ENCODE peak calls at places on chromosomes 7 and 10, in eight cellular contexts. One of them, this sample, is unnamed.

GRCh38 chr10:112953075-112953501 is 3.0 kb downstream of the TCF7L2 start:
- DNase-seq in iPS-NIHi11: no peak
- DNase-seq in NCI-H1092: no peak
- DNase-seq in NCI-H1694 treated with DMSO at 0.1 percent for 48 hours: no peak
- DNase-seq in ACHN: peak; percentile 52
- DNase-seq in HTR-8/SVneo: no peak
- DNase-seq in NCI-H2081: no peak
- DNase-seq in naive thymus-derived CD8-positive, alpha-beta T cell: no peak
- DNase-seq in this sample: no peak

GRCh38 chr10:79403441-79404230 is 41.8 kb downstream of the ZCCHC24 start:
- DNase-seq in iPS-NIHi11: peak; percentile 46
- DNase-seq in naive thymus-derived CD8-positive, alpha-beta T cell: no peak
- DNase-seq in NCI-H1694 treated with DMSO at 0.1 percent for 48 hours: no peak
- DNase-seq in ACHN: no peak
- DNase-seq in NCI-H2081: no peak
- DNase-seq in NCI-H1092: no peak
- DNase-seq in HTR-8/SVneo: no peak
- DNase-seq in this sample: no peak

GRCh38 chr10:110076559-110077318 is 69.0 kb downstream of the ADD3 start:
- DNase-seq in NCI-H1694 treated with DMSO at 0.1 percent for 48 hours: peak; percentile 13
- DNase-seq in ACHN: no peak
- DNase-seq in HTR-8/SVneo: peak; percentile 30
- DNase-seq in NCI-H2081: no peak
- DNase-seq in naive thymus-derived CD8-positive, alpha-beta T cell: no peak
- DNase-seq in NCI-H1092: no peak
- DNase-seq in iPS-NIHi11: no peak
- DNase-seq in this sample: peak; percentile 5

GRCh38 chr7:68176974-68177373 is 1180.3 kb downstream of the TYW1 start:
- DNase-seq in HTR-8/SVneo: peak; percentile 70
- DNase-seq in iPS-NIHi11: peak; percentile 77
- DNase-seq in ACHN: peak; percentile 60
- DNase-seq in NCI-H1694 treated with DMSO at 0.1 percent for 48 hours: peak; percentile 89
- DNase-seq in naive thymus-derived CD8-positive, alpha-beta T cell: no peak
- DNase-seq in NCI-H2081: peak; percentile 83
- DNase-seq in NCI-H1092: peak; percentile 79
- DNase-seq in this sample: peak; percentile 74

GRCh38 chr10:109018892-109019507 is 904.3 kb downstream of the XPNPEP1 start:
- DNase-seq in NCI-H1092: no peak
- DNase-seq in ACHN: peak; percentile 4
- DNase-seq in NCI-H2081: no peak
- DNase-seq in iPS-NIHi11: no peak
- DNase-seq in NCI-H1694 treated with DMSO at 0.1 percent for 48 hours: peak; percentile 45
- DNase-seq in naive thymus-derived CD8-positive, alpha-beta T cell: no peak
- DNase-seq in HTR-8/SVneo: peak; percentile 3
- DNase-seq in this sample: no peak

GRCh38 chr10:124130198-124130597 is 36.8 kb upstream of the CHST15 start:
- DNase-seq in ACHN: no peak
- DNase-seq in HTR-8/SVneo: no peak
- DNase-seq in NCI-H1092: no peak
- DNase-seq in naive thymus-derived CD8-positive, alpha-beta T cell: no peak
- DNase-seq in NCI-H2081: no peak
- DNase-seq in iPS-NIHi11: no peak
- DNase-seq in NCI-H1694 treated with DMSO at 0.1 percent for 48 hours: no peak
- DNase-seq in this sample: no peak

GRCh38 chr10:35353805-35354204 is 17.5 kb downstream of the CCNY start:
- DNase-seq in ACHN: no peak
- DNase-seq in NCI-H2081: no peak
- DNase-seq in NCI-H1694 treated with DMSO at 0.1 percent for 48 hours: no peak
- DNase-seq in iPS-NIHi11: no peak
- DNase-seq in naive thymus-derived CD8-positive, alpha-beta T cell: no peak
- DNase-seq in HTR-8/SVneo: no peak
- DNase-seq in NCI-H1092: no peak
- DNase-seq in this sample: no peak

GRCh38 chr10:124511205-124512039 is 49.8 kb downstream of the LHPP start:
- DNase-seq in ACHN: no peak
- DNase-seq in HTR-8/SVneo: no peak
- DNase-seq in NCI-H1694 treated with DMSO at 0.1 percent for 48 hours: no peak
- DNase-seq in NCI-H1092: no peak
- DNase-seq in iPS-NIHi11: no peak
- DNase-seq in NCI-H2081: no peak
- DNase-seq in naive thymus-derived CD8-positive, alpha-beta T cell: no peak
- DNase-seq in this sample: no peak

GRCh38 chr10:62264702-62265436 is 3.8 kb downstream of the RTKN2 start:
- DNase-seq in NCI-H1694 treated with DMSO at 0.1 percent for 48 hours: peak; percentile 48
- DNase-seq in NCI-H2081: peak; percentile 45
- DNase-seq in NCI-H1092: no peak
- DNase-seq in ACHN: peak; percentile 94
- DNase-seq in naive thymus-derived CD8-positive, alpha-beta T cell: no peak
- DNase-seq in HTR-8/SVneo: peak; percentile 67
- DNase-seq in iPS-NIHi11: peak; percentile 68
- DNase-seq in this sample: peak; percentile 56

GRCh38 chr7:27586825-27587224 is 75.9 kb downstream of the HIBADH start:
- DNase-seq in NCI-H1092: peak; percentile 68
- DNase-seq in ACHN: no peak
- DNase-seq in NCI-H1694 treated with DMSO at 0.1 percent for 48 hours: peak; percentile 90
- DNase-seq in naive thymus-derived CD8-positive, alpha-beta T cell: no peak
- DNase-seq in iPS-NIHi11: no peak
- DNase-seq in HTR-8/SVneo: no peak
- DNase-seq in NCI-H2081: peak; percentile 90
- DNase-seq in this sample: peak; percentile 91

GRCh38 chr7:66238712-66239466 is 33.8 kb downstream of the TPST1 start:
- DNase-seq in naive thymus-derived CD8-positive, alpha-beta T cell: no peak
- DNase-seq in iPS-NIHi11: no peak
- DNase-seq in ACHN: peak; percentile 15
- DNase-seq in NCI-H2081: no peak
- DNase-seq in HTR-8/SVneo: no peak
- DNase-seq in NCI-H1092: no peak
- DNase-seq in NCI-H1694 treated with DMSO at 0.1 percent for 48 hours: no peak
- DNase-seq in this sample: no peak

GRCh38 chr10:80471715-80472233 is 17.7 kb downstream of the TSPAN14 start:
- DNase-seq in HTR-8/SVneo: no peak
- DNase-seq in NCI-H2081: no peak
- DNase-seq in ACHN: peak; percentile 41
- DNase-seq in iPS-NIHi11: no peak
- DNase-seq in naive thymus-derived CD8-positive, alpha-beta T cell: no peak
- DNase-seq in NCI-H1092: no peak
- DNase-seq in NCI-H1694 treated with DMSO at 0.1 percent for 48 hours: no peak
- DNase-seq in this sample: no peak

GRCh38 chr10:5400843-5401242 is 3.8 kb downstream of the TUBAL3 start:
- DNase-seq in HTR-8/SVneo: no peak
- DNase-seq in naive thymus-derived CD8-positive, alpha-beta T cell: no peak
- DNase-seq in NCI-H1694 treated with DMSO at 0.1 percent for 48 hours: no peak
- DNase-seq in ACHN: no peak
- DNase-seq in iPS-NIHi11: no peak
- DNase-seq in NCI-H1092: peak; percentile 45
- DNase-seq in NCI-H2081: peak; percentile 54
- DNase-seq in this sample: peak; percentile 72

GRCh38 chr7:128832880-128833147 is 2.6 kb downstream of the FLNC start:
- DNase-seq in ACHN: no peak
- DNase-seq in iPS-NIHi11: no peak
- DNase-seq in NCI-H1694 treated with DMSO at 0.1 percent for 48 hours: no peak
- DNase-seq in naive thymus-derived CD8-positive, alpha-beta T cell: no peak
- DNase-seq in HTR-8/SVneo: no peak
- DNase-seq in NCI-H2081: no peak
- DNase-seq in NCI-H1092: no peak
- DNase-seq in this sample: no peak

GRCh38 chr7:158255558-158255957 is 332.1 kb downstream of the PTPRN2 start:
- DNase-seq in NCI-H2081: no peak
- DNase-seq in HTR-8/SVneo: no peak
- DNase-seq in iPS-NIHi11: no peak
- DNase-seq in ACHN: no peak
- DNase-seq in naive thymus-derived CD8-positive, alpha-beta T cell: no peak
- DNase-seq in NCI-H1694 treated with DMSO at 0.1 percent for 48 hours: no peak
- DNase-seq in NCI-H1092: no peak
- DNase-seq in this sample: no peak

GRCh38 chr7:4973728-4974198 is 14.8 kb upstream of the MMD2 start:
- DNase-seq in ACHN: peak; percentile 97
- DNase-seq in NCI-H2081: peak; percentile 84
- DNase-seq in iPS-NIHi11: peak; percentile 91
- DNase-seq in HTR-8/SVneo: peak; percentile 96
- DNase-seq in NCI-H1092: peak; percentile 94
- DNase-seq in naive thymus-derived CD8-positive, alpha-beta T cell: peak; percentile 87
- DNase-seq in NCI-H1694 treated with DMSO at 0.1 percent for 48 hours: peak; percentile 87
- DNase-seq in this sample: peak; percentile 88

GRCh38 chr7:38756521-38756920 is 125.3 kb upstream of the AMPH start:
- DNase-seq in ACHN: no peak
- DNase-seq in NCI-H2081: no peak
- DNase-seq in NCI-H1694 treated with DMSO at 0.1 percent for 48 hours: no peak
- DNase-seq in iPS-NIHi11: no peak
- DNase-seq in NCI-H1092: no peak
- DNase-seq in naive thymus-derived CD8-positive, alpha-beta T cell: no peak
- DNase-seq in HTR-8/SVneo: no peak
- DNase-seq in this sample: no peak

This sample was measured in NCI-H2171 treated with DMSO at 0.1 percent for 48 hours.